ENCODE peak calls at places on chromosome 6, in nine cellular contexts. S, L, C, N, H, X, M, J and Y are unnamed samples.

GRCh38 chr6:5516036-5516435 is 254.7 kb downstream of the FARS2 start:
- DNase-seq in N (no peak), S (no peak), L (no peak), C (no peak), M (no peak), H (no peak), X (no peak), J (no peak), Y (no peak)

GRCh38 chr6:18101271-18101670 is 21.2 kb downstream of the NHLRC1 start:
- DNase-seq in X (no peak), N (no peak), L (no peak), H (peak; percentile 73), M (no peak), J (no peak), C (no peak), S (no peak), Y (no peak)

GRCh38 chr6:117168296-117169059 is 96.9 kb upstream of the VGLL2 start:
- DNase-seq in X (no peak), L (no peak), S (no peak), N (no peak), M (no peak), H (no peak), J (no peak), C (no peak), Y (no peak)

GRCh38 chr6:157014871-157015270 is 237.7 kb downstream of the ARID1B start:
- DNase-seq in M (no peak), X (no peak), S (no peak), C (no peak), L (no peak), J (no peak), H (no peak), N (no peak), Y (no peak)

GRCh38 chr6:39666706-39667489 is 58.3 kb downstream of the KIF6 start:
- DNase-seq in J (no peak), C (no peak), M (no peak), S (no peak), X (peak; percentile 6), H (no peak), N (no peak), L (no peak), Y (no peak)

GRCh38 chr6:154508573-154509375 is 1.7 kb downstream of the CNKSR3 start:
- DNase-seq in J (no peak), N (no peak), S (no peak), H (peak; percentile 56), M (peak; percentile 57), C (peak; percentile 67), L (no peak), X (no peak), Y (no peak)

GRCh38 chr6:89979473-89980119 is 85.3 kb downstream of the GJA10 start:
- DNase-seq in N (no peak), C (no peak), S (no peak), X (no peak), L (no peak), H (no peak), M (no peak), J (no peak), Y (no peak)

GRCh38 chr6:49551126-49551865 is 828 bp downstream of the C6orf141 start:
- DNase-seq in L (no peak), M (peak; percentile 25), X (peak; percentile 90), S (no peak), H (no peak), J (no peak), N (no peak), C (no peak), Y (no peak)

GRCh38 chr6:163248051-163248450 is 166.5 kb upstream of the QKI start:
- DNase-seq in X (no peak), N (no peak), C (no peak), H (no peak), S (no peak), M (no peak), L (no peak), J (no peak), Y (no peak)

GRCh38 chr6:44634321-44634720 is 246.8 kb downstream of the CDC5L start:
- DNase-seq in L (no peak), J (no peak), M (no peak), X (no peak), S (no peak), C (no peak), H (no peak), N (no peak), Y (no peak)

GRCh38 chr6:38495922-38496635 is 143.7 kb downstream of the BTBD9 start:
- DNase-seq in S (no peak), L (no peak), H (no peak), M (no peak), X (no peak), C (no peak), J (no peak), N (no peak), Y (no peak)

GRCh38 chr6:158019416-158019815 is 37.8 kb downstream of the SYNJ2 start:
- DNase-seq in S (no peak), N (no peak), M (no peak), H (no peak), X (no peak), L (peak; percentile 30), J (no peak), C (no peak), Y (no peak)

GRCh38 chr6:53161481-53162009 is 12.9 kb upstream of the GCM1 start:
- DNase-seq in N (no peak), S (no peak), J (no peak), H (no peak), X (no peak), L (no peak), M (no peak), C (no peak), Y (no peak)

GRCh38 chr6:107585815-107586435 is 96.0 kb downstream of the SOBP start:
- DNase-seq in M (no peak), X (no peak), J (no peak), S (no peak), C (no peak), L (no peak), H (no peak), N (no peak), Y (no peak)

GRCh38 chr6:99236010-99236409 is 113.5 kb downstream of the FAXC start:
- DNase-seq in N (no peak), M (no peak), J (no peak), L (no peak), X (no peak), S (no peak), C (no peak), H (no peak), Y (no peak)

GRCh38 chr6:99232003-99232402 is 117.5 kb downstream of the FAXC start:
- DNase-seq in C (no peak), X (no peak), J (no peak), M (no peak), N (no peak), S (no peak), H (no peak), L (no peak), Y (no peak)

GRCh38 chr6:99233219-99233618 is 116.3 kb downstream of the FAXC start:
- DNase-seq in L (no peak), H (no peak), J (no peak), C (no peak), S (no peak), N (no peak), M (no peak), X (no peak), Y (no peak)
- H3K9me3 ChIP-seq in L (no peaks in the 10 kb centered on the region), H (no peaks in the 10 kb centered on the region), J (no peaks in the 10 kb centered on the region), C (no peaks in the 10 kb centered on the region), S (no peaks in the 10 kb centered on the region), N (no peaks in the 10 kb centered on the region), M (no peaks in the 10 kb centered on the region), X (no peaks in the 10 kb centered on the region), Y (no peaks in the 10 kb centered on the region)

DNA sequence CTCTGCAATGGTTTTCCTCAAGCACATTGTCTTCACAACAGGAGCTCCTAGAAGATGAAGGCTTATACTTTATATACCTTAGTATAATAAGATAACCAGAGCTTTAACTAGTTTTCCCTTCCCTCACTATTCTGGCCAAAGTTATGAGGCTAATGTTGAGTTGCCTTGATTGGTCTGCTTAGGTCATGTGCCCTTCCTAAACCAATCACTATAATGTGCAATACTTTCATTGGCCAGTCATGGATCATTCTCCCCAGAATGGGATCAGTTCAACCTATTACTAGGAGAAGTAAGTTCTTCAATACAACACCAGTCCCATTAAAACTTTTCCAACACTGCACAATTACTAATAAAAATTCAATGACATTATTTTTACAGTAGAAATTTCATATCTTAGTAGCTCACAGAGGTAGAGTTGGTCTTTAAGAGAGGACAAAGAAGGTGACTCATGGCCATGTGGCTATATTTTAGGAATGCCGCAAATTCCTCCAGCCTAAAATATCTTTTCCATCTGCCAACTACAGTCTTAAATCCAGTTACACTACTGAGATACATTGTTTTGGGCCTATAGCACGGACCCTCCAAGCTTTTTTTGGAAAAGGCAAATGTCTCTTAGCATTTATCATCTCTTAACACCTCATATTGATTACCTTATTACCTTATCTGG is 12.5 kb upstream of the POU3F2 start:
- DNase-seq in H (no peak), C (no peak), L (no peak), N (no peak), M (no peak), J (no peak), X (no peak), S (no peak), Y (no peak)
- H3K27me3 ChIP-seq in H (peaks cover 42% of the 10 kb centered on the region), C (peaks cover 58% of the 10 kb centered on the region), L (peaks cover 55% of the 10 kb centered on the region), N (peaks cover 51% of the 10 kb centered on the region), M (peaks cover 85% of the 10 kb centered on the region), J (no peaks in the 10 kb centered on the region), X (peaks cover 84% of the 10 kb centered on the region), S (peaks cover 35% of the 10 kb centered on the region), Y (peaks cover 57% of the 10 kb centered on the region)

GRCh38 chr6:13952101-13952500 is 27.3 kb downstream of the RNF182 start:
- DNase-seq in H (no peak), S (no peak), L (no peak), M (no peak), N (no peak), C (no peak), J (no peak), X (no peak), Y (no peak)

GRCh38 chr6:13947611-13948178 is 22.9 kb downstream of the RNF182 start:
- DNase-seq in N (no peak), C (no peak), S (no peak), J (no peak), L (no peak), M (no peak), H (no peak), X (no peak), Y (no peak)

DNA sequence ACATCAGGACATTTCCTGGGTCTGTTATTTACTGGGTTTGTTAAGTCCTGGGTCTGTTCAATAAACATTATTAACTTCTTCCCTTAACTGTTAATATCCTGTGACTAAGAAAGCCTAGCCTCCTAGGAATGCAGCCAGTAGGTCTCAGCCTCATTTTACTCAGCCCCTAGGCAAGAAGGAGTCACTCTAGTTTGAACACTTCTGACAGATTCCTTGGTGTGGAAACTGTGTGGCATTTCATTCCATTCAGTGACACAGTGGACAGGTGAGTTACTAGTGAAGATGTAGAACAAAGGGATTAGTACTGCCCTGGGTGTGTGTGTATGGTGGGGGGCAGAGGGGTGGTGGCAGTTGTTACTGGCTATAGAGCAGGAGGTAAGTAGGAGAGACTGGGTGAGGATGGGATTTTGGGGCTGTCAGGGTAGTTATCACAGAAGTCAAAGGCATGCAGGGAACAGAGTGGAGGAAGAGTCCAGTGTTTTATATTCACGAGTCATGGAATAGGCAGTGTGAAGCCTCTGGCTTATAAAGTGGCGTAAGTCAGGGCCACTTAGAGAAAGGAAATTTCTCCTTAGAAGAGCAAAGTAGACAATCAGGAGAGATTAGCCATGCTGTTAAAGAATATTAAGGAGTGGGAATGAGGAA is 28.4 kb downstream of the RNF182 start:
- DNase-seq in S (no peak), H (peak; percentile 51), C (no peak), L (no peak), X (no peak), N (no peak), M (no peak), J (no peak), Y (no peak)
- H3K4me3 ChIP-seq in S (no peak overlapping the region), H (no peak overlapping the region), C (no peak overlapping the region), L (no peak overlapping the region), X (no peak overlapping the region), N (no peak overlapping the region), M (no peak overlapping the region), J (no peak overlapping the region), Y (no peak overlapping the region)

GRCh38 chr6:168395983-168396382 is 45.0 kb upstream of the SMOC2 start:
- DNase-seq in X (no peak), L (no peak), H (no peak), M (no peak), J (peak; percentile 6), N (no peak), C (no peak), S (no peak), Y (no peak)
- H3K9me3 ChIP-seq in X (no peaks in the 10 kb centered on the region), L (no peaks in the 10 kb centered on the region), H (peaks cover 55% of the 10 kb centered on the region), M (no peaks in the 10 kb centered on the region), J (no peaks in the 10 kb centered on the region), N (peaks cover 5% of the 10 kb centered on the region), C (no peaks in the 10 kb centered on the region), S (no peaks in the 10 kb centered on the region), Y (peaks cover 4% of the 10 kb centered on the region)